ENCODE peak calls at places on chromosome 11, in four cellular contexts. D is thoracic aorta; P is mesendoderm; A is naive thymus-derived CD4-positive, alpha-beta T cell. K is an unnamed sample. For H3K36me3, the result is how much of the 10 kb centered on the place peaks cover.

GRCh38 chr11:96306933-96307747 is 35.9 kb downstream of the MAML2 start:
- DNase-seq in D (peak), P (peak), A (no peak), K (peak)

GRCh38 chr11:87892291-87892690 is 283.0 kb downstream of the RAB38 start:
- DNase-seq in D (no peak), P (no peak), A (no peak), K (no peak)

GRCh38 chr11:49995559-49995958 is 13.2 kb upstream of the OR4C12 start:
- DNase-seq in D (no peak), P (peak), A (no peak), K (no peak)

GRCh38 chr11:70483077-70483861 is 84.9 kb downstream of the CTTN start:
- DNase-seq in D (no peak), P (peak), A (no peak), K (peak)

GRCh38 chr11:129885381-129885780 is 10.0 kb downstream of the NFRKB start:
- DNase-seq in D (no peak), P (no peak), A (no peak), K (no peak)

GRCh38 chr11:96708469-96708868 is 318.7 kb downstream of the JRKL start:
- DNase-seq in D (no peak), P (no peak), A (no peak), K (no peak)

GRCh38 chr11:18013790-18014507 is 1.1 kb upstream of the SERGEF start:
- DNase-seq in D (no peak), P (peak), A (no peak), K (no peak)

GRCh38 chr11:61940466-61940865 is 9.7 kb upstream of the BEST1 start:
- DNase-seq in D (no peak), P (no peak), A (no peak), K (peak)

GRCh38 chr11:111429066-111429506 is 50.0 kb upstream of the POU2AF1 start:
- DNase-seq in D (no peak), P (peak), A (peak), K (no peak)

DNA sequence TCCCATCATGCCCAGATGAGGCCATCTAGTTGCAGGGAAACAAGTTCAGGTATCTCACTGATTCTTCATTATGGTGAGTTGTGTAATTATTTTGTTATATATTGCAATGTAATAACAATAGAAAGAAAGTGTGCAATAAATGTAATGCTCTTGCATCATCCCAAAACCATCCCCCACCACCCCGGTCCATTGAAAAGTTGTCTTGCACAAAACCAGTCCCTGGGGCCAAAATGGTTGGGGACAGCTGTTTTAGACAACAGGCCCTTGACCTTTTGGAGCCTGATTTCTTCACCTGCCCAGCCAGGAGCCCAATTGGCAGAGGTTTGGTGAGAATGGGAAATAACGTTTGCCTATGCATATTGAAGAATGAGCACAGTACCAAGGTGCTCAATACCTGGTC is 15.9 kb downstream of the MPEG1 start:
- DNase-seq in D (no peak), P (no peak), A (no peak), K (no peak)
- H3K36me3 ChIP-seq in D (under half), P (under half), A (under half), K (under half)

GRCh38 chr11:131274233-131274632 is 96.2 kb upstream of the NTM start:
- DNase-seq in D (no peak), P (no peak), A (no peak), K (no peak)
- H3K4me3 ChIP-seq in D (no peak), P (no peak), A (no peak), K (no peak)

DNA sequence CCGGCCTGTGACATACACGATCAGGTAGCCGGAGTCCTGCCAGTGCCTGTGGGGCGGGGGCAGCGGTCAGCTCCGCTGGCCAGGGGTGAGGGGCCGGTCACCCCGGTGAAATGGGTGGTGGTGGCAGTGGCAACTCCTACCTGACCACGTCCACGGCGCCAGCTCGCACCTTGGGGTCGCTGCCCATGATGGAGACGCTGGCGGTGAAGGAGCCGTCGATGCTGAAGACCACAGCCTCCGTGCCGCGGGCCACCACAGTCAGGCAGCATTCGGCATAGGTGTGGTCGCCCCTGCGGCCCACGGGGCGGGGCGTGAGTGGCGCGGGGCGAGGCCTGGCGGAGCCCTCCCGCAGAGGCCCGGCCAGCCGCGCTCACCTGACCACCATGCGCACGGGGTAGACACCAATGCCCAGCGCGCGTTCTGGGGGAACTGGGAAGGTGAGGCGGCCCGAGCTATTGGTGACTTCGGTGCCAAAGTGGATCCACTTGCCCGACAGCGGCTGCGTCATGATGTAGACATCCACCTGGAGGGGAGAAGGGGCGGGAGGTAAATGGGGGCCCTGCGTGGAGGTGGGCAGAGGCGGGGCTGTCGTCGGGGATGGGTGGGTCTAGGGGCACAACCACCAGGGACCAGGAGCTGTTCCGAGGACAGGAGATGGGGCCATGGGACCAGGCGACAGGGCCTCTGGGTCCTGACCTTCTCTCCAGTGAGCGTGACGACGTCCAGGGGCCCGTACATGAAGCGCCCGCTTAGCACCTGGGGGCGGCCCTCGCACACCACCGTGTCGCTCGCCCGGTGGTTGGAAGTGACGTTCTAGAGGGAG is 10.9 kb downstream of the AIP start:
- DNase-seq in D (no peak), P (no peak), A (no peak), K (peak)
- H3K36me3 ChIP-seq in D (half or more), P (under half), A (half or more), K (half or more)

GRCh38 chr11:312092-312816 is 1.6 kb upstream of the IFITM1 start:
- DNase-seq in D (no peak), P (no peak), A (peak), K (no peak)
- H3K4me3 ChIP-seq in D (peak), P (no peak), A (peak), K (no peak)

DNA sequence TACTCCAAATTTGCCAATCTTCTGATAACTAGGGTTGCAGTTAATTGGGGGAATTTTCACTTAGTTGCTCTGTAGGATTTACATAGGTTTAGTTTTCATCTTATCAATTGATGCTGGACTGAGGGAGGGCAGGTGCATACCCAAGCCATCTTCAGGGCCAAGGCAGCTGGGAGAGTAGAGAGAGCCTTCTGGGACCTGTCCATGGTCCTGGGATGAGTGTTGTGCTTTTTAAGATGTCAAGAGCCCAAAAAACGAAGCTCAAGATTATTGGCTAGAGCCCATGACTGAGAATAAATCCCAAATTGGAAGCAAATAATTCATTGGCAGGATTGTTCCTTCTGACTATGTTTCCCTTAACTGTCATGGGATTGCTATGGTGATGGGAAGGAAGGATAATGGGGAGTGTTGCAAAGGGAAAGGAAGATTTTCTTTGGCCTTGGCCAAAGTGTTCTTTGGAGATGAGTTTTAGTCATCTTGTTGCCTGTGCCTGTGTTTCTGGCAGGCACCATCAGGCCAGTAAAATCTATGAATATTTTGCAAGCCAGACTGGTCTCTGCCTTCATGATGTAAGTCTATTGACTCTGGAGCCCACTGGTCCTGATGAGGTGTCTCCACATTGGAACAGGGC is 4.5 kb downstream of the SLC22A6 start:
- DNase-seq in D (no peak), P (peak), A (no peak), K (no peak)
- H3K36me3 ChIP-seq in D (under half), P (under half), A (under half), K (under half)

K was measured in left lung.